ENCODE peak calls at places on chromosome 21, in four cellular contexts. One of them, this sample, is unnamed.

GRCh38 chr21:32328595-32328994 is 29.9 kb downstream of the MRAP start:
- DNase-seq in activated CD8-positive, alpha-beta T cell treated with anti-CD3 and anti-CD28 coated beads for 36 hours: no peak
- DNase-seq in activated naive CD4-positive, alpha-beta T cell treated with anti-CD3 and anti-CD28 coated beads, Interleukin-2, amount 10 ng/mL, durations not matched to agents 7 days and 5 days: no peak
- DNase-seq in HFFc6: no peak
- DNase-seq in this sample: no peak

GRCh38 chr21:45335151-45335760 is 47.6 kb upstream of the POFUT2 start:
- DNase-seq in activated CD8-positive, alpha-beta T cell treated with anti-CD3 and anti-CD28 coated beads for 36 hours: no peak
- DNase-seq in activated naive CD4-positive, alpha-beta T cell treated with anti-CD3 and anti-CD28 coated beads, Interleukin-2, amount 10 ng/mL, durations not matched to agents 7 days and 5 days: no peak
- DNase-seq in HFFc6: no peak
- DNase-seq in this sample: no peak

GRCh38 chr21:32976791-32977190 is 48.9 kb upstream of the OLIG2 start:
- DNase-seq in activated naive CD4-positive, alpha-beta T cell treated with anti-CD3 and anti-CD28 coated beads, Interleukin-2, amount 10 ng/mL, durations not matched to agents 7 days and 5 days: no peak
- DNase-seq in activated CD8-positive, alpha-beta T cell treated with anti-CD3 and anti-CD28 coated beads for 36 hours: no peak
- DNase-seq in HFFc6: no peak
- DNase-seq in this sample: no peak

GRCh38 chr21:36917487-36918158 is 48.8 kb downstream of the HLCS start:
- DNase-seq in HFFc6: no peak
- DNase-seq in activated CD8-positive, alpha-beta T cell treated with anti-CD3 and anti-CD28 coated beads for 36 hours: no peak
- DNase-seq in activated naive CD4-positive, alpha-beta T cell treated with anti-CD3 and anti-CD28 coated beads, Interleukin-2, amount 10 ng/mL, durations not matched to agents 7 days and 5 days: no peak
- DNase-seq in this sample: no peak

GRCh38 chr21:46253610-46254124 is 25.1 kb upstream of the LSS start:
- DNase-seq in activated naive CD4-positive, alpha-beta T cell treated with anti-CD3 and anti-CD28 coated beads, Interleukin-2, amount 10 ng/mL, durations not matched to agents 7 days and 5 days: peak; percentile 71
- DNase-seq in activated CD8-positive, alpha-beta T cell treated with anti-CD3 and anti-CD28 coated beads for 36 hours: peak; percentile 83
- DNase-seq in HFFc6: no peak
- DNase-seq in this sample: peak; percentile 55

GRCh38 chr21:45322231-45322959 is 34.7 kb upstream of the POFUT2 start:
- DNase-seq in activated CD8-positive, alpha-beta T cell treated with anti-CD3 and anti-CD28 coated beads for 36 hours: no peak
- DNase-seq in HFFc6: no peak
- DNase-seq in activated naive CD4-positive, alpha-beta T cell treated with anti-CD3 and anti-CD28 coated beads, Interleukin-2, amount 10 ng/mL, durations not matched to agents 7 days and 5 days: peak; percentile 37
- DNase-seq in this sample: no peak

GRCh38 chr21:14533555-14534400 is 12.3 kb downstream of the SAMSN1 start:
- DNase-seq in HFFc6: peak; percentile 12
- DNase-seq in activated CD8-positive, alpha-beta T cell treated with anti-CD3 and anti-CD28 coated beads for 36 hours: no peak
- DNase-seq in activated naive CD4-positive, alpha-beta T cell treated with anti-CD3 and anti-CD28 coated beads, Interleukin-2, amount 10 ng/mL, durations not matched to agents 7 days and 5 days: no peak
- DNase-seq in this sample: no peak

GRCh38 chr21:38416791-38417190 is 81.5 kb downstream of the ERG start:
- DNase-seq in activated naive CD4-positive, alpha-beta T cell treated with anti-CD3 and anti-CD28 coated beads, Interleukin-2, amount 10 ng/mL, durations not matched to agents 7 days and 5 days: no peak
- DNase-seq in HFFc6: no peak
- DNase-seq in activated CD8-positive, alpha-beta T cell treated with anti-CD3 and anti-CD28 coated beads for 36 hours: no peak
- DNase-seq in this sample: no peak

GRCh38 chr21:46202592-46203202 is 18.4 kb upstream of the SPATC1L start:
- DNase-seq in activated CD8-positive, alpha-beta T cell treated with anti-CD3 and anti-CD28 coated beads for 36 hours: no peak
- DNase-seq in activated naive CD4-positive, alpha-beta T cell treated with anti-CD3 and anti-CD28 coated beads, Interleukin-2, amount 10 ng/mL, durations not matched to agents 7 days and 5 days: no peak
- DNase-seq in HFFc6: no peak
- DNase-seq in this sample: no peak

GRCh38 chr21:35995522-35996088 is 64.7 kb downstream of the SETD4 start:
- DNase-seq in activated naive CD4-positive, alpha-beta T cell treated with anti-CD3 and anti-CD28 coated beads, Interleukin-2, amount 10 ng/mL, durations not matched to agents 7 days and 5 days: no peak
- DNase-seq in HFFc6: no peak
- DNase-seq in activated CD8-positive, alpha-beta T cell treated with anti-CD3 and anti-CD28 coated beads for 36 hours: peak; percentile 43
- DNase-seq in this sample: peak; percentile 32

GRCh38 chr21:36749935-36750578 is 51.1 kb downstream of the SIM2 start:
- DNase-seq in activated CD8-positive, alpha-beta T cell treated with anti-CD3 and anti-CD28 coated beads for 36 hours: no peak
- DNase-seq in activated naive CD4-positive, alpha-beta T cell treated with anti-CD3 and anti-CD28 coated beads, Interleukin-2, amount 10 ng/mL, durations not matched to agents 7 days and 5 days: no peak
- DNase-seq in HFFc6: no peak
- DNase-seq in this sample: no peak

GRCh38 chr21:22225299-22225698 is 1227.1 kb downstream of the NCAM2 start:
- DNase-seq in HFFc6: no peak
- DNase-seq in activated naive CD4-positive, alpha-beta T cell treated with anti-CD3 and anti-CD28 coated beads, Interleukin-2, amount 10 ng/mL, durations not matched to agents 7 days and 5 days: no peak
- DNase-seq in activated CD8-positive, alpha-beta T cell treated with anti-CD3 and anti-CD28 coated beads for 36 hours: no peak
- DNase-seq in this sample: no peak

GRCh38 chr21:25280061-25280460 is 327.2 kb downstream of the MRPL39 start:
- DNase-seq in activated CD8-positive, alpha-beta T cell treated with anti-CD3 and anti-CD28 coated beads for 36 hours: no peak
- DNase-seq in activated naive CD4-positive, alpha-beta T cell treated with anti-CD3 and anti-CD28 coated beads, Interleukin-2, amount 10 ng/mL, durations not matched to agents 7 days and 5 days: no peak
- DNase-seq in HFFc6: no peak
- DNase-seq in this sample: no peak

GRCh38 chr21:40769231-40769630 is 77.7 kb downstream of the DSCAM start:
- DNase-seq in activated CD8-positive, alpha-beta T cell treated with anti-CD3 and anti-CD28 coated beads for 36 hours: no peak
- DNase-seq in HFFc6: no peak
- DNase-seq in activated naive CD4-positive, alpha-beta T cell treated with anti-CD3 and anti-CD28 coated beads, Interleukin-2, amount 10 ng/mL, durations not matched to agents 7 days and 5 days: no peak
- DNase-seq in this sample: no peak

GRCh38 chr21:38958940-38959685 is 153.4 kb downstream of the ETS2 start:
- DNase-seq in activated CD8-positive, alpha-beta T cell treated with anti-CD3 and anti-CD28 coated beads for 36 hours: peak; percentile 38
- DNase-seq in HFFc6: peak; percentile 64
- DNase-seq in activated naive CD4-positive, alpha-beta T cell treated with anti-CD3 and anti-CD28 coated beads, Interleukin-2, amount 10 ng/mL, durations not matched to agents 7 days and 5 days: no peak
- DNase-seq in this sample: peak; percentile 47